ENCODE peak calls at places on chromosome 22, in ten cellular contexts. E, A, C, F, G, U, B, O, M and V are unnamed samples.

GRCh38 chr22:50641696-50642607 is 14.0 kb upstream of the ARSA start:
- DNase-seq in E (no peak), A (no peak), C (no peak), F (no peak), G (no peak), U (peak), B (no peak), O (peak), M (no peak), V (no peak)

GRCh38 chr22:45246060-45246985 is 5.6 kb upstream of the KIAA0930 start:
- DNase-seq in E (no peak), A (no peak), C (no peak), F (peak), G (no peak), U (peak), B (no peak), O (peak), M (no peak), V (peak)

GRCh38 chr22:38017272-38017920 is 33.0 kb upstream of the SOX10 start:
- DNase-seq in E (peak), A (no peak), C (no peak), F (no peak), G (no peak), U (peak), B (no peak), O (peak), M (no peak), V (peak)

GRCh38 chr22:37416806-37417205 is 10.5 kb downstream of the ELFN2 start:
- DNase-seq in E (no peak), A (no peak), C (no peak), F (no peak), G (no peak), U (no peak), B (no peak), O (no peak), M (peak), V (peak)

GRCh38 chr22:18008136-18008535 is 16.2 kb downstream of the MICAL3 start:
- DNase-seq in E (no peak), A (no peak), C (no peak), F (no peak), G (no peak), U (no peak), B (no peak), O (no peak), M (no peak), V (no peak)

GRCh38 chr22:19994851-19995610 is 21.6 kb downstream of the ARVCF start:
- DNase-seq in E (no peak), A (no peak), C (no peak), F (no peak), G (no peak), U (no peak), B (no peak), O (no peak), M (no peak), V (no peak)

GRCh38 chr22:32717337-32718240 is 83.9 kb upstream of the TIMP3 start:
- DNase-seq in E (no peak), A (no peak), C (no peak), F (no peak), G (no peak), U (no peak), B (no peak), O (peak), M (no peak), V (no peak)

GRCh38 chr22:38505595-38506117 is 455 bp downstream of the DDX17 start:
- DNase-seq in E (peak), A (no peak), C (peak), F (no peak), G (peak), U (peak), B (peak), O (peak), M (peak), V (peak)

GRCh38 chr22:32534252-32535215 is 59.9 kb downstream of the FBXO7 start:
- DNase-seq in E (no peak), A (no peak), C (no peak), F (no peak), G (no peak), U (no peak), B (no peak), O (peak), M (no peak), V (peak)

GRCh38 chr22:40747361-40747760 is 68.1 kb downstream of the MCHR1 start:
- DNase-seq in E (no peak), A (no peak), C (no peak), F (no peak), G (no peak), U (no peak), B (no peak), O (no peak), M (no peak), V (peak)

GRCh38 chr22:50141891-50142363 is 28.6 kb upstream of the PANX2 start:
- DNase-seq in E (no peak), A (no peak), C (peak), F (no peak), G (no peak), U (no peak), B (no peak), O (no peak), M (no peak), V (peak)

GRCh38 chr22:49413551-49413950 is 414.1 kb downstream of the BRD1 start:
- DNase-seq in E (no peak), A (no peak), C (no peak), F (no peak), G (no peak), U (no peak), B (no peak), O (no peak), M (no peak), V (no peak)

GRCh38 chr22:28116261-28116673 is 197.2 kb upstream of the PITPNB start:
- DNase-seq in E (peak), A (peak), C (no peak), F (peak), G (no peak), U (no peak), B (no peak), O (peak), M (no peak), V (no peak)

GRCh38 chr22:32518848-32519247 is 44.2 kb downstream of the FBXO7 start:
- DNase-seq in E (no peak), A (no peak), C (no peak), F (no peak), G (no peak), U (no peak), B (no peak), O (no peak), M (no peak), V (peak)

GRCh38 chr22:32181043-32181442 is 21.9 kb upstream of the C22orf42 start:
- DNase-seq in E (no peak), A (no peak), C (no peak), F (no peak), G (no peak), U (no peak), B (no peak), O (no peak), M (no peak), V (no peak)